ENCODE peak calls at places on chromosomes 6 and 20, in five cellular contexts. F, L, G, T and O are unnamed samples.
A peak's percentile ranks its signal among the peaks of the same experiment; 100 is the strongest.

GRCh38 chr6:157770946-157771345 is 52.1 kb upstream of the SNX9 start:
- DNase-seq in G (no peak), T (no peak), L (no peak), F (no peak), O (no peak)

GRCh38 chr6:15709665-15710269 is 46.9 kb upstream of the DTNBP1 start:
- DNase-seq in F (no peak), T (no peak), L (no peak), G (no peak), O (no peak)

GRCh38 chr6:3913077-3913957 is 64.1 kb downstream of the FAM50B start:
- DNase-seq in G (no peak), F (peak; percentile 67), T (peak; percentile 97), L (no peak), O (no peak)

GRCh38 chr6:39753745-39754084 is 28.5 kb upstream of the KIF6 start:
- DNase-seq in F (no peak), L (no peak), T (no peak), G (no peak), O (no peak)

GRCh38 chr6:44234101-44235090 is 11.0 kb downstream of the SLC29A1 start:
- DNase-seq in F (no peak), L (no peak), G (peak; percentile 94), T (peak; percentile 65), O (no peak)

GRCh38 chr6:21500314-21500713 is 93.2 kb upstream of the SOX4 start:
- DNase-seq in G (no peak), T (no peak), F (no peak), L (no peak), O (no peak)

GRCh38 chr6:75579951-75580350 is 21.7 kb upstream of the SENP6 start:
- DNase-seq in L (no peak), F (no peak), T (no peak), G (no peak), O (peak; percentile 26)

GRCh38 chr6:14429396-14429795 is 311.8 kb downstream of the CD83 start:
- DNase-seq in G (no peak), T (no peak), L (peak; percentile 77), F (no peak), O (no peak)

GRCh38 chr6:47252636-47253035 is 57.1 kb downstream of the TNFRSF21 start:
- DNase-seq in G (no peak), T (no peak), F (no peak), L (no peak), O (no peak)

GRCh38 chr20:40706977-40707582 is 18.0 kb upstream of the MAFB start:
- DNase-seq in T (no peak), L (no peak), G (no peak), F (no peak), O (no peak)

GRCh38 chr6:31826793-31827285 is 699 bp upstream of the HSPA1B start:
- DNase-seq in G (peak; percentile 92), F (peak; percentile 86), T (no peak), L (peak; percentile 98), O (no peak)

GRCh38 chr20:18001131-18001921 is 32.5 kb downstream of the MGME1 start:
- DNase-seq in L (peak; percentile 98), F (peak; percentile 50), T (peak; percentile 60), G (peak; percentile 86), O (no peak)

GRCh38 chr6:169977434-169978265 is 226.2 kb downstream of the ERMARD start:
- DNase-seq in G (peak; percentile 63), T (no peak), L (no peak), F (no peak), O (no peak)

GRCh38 chr6:52635049-52635577 is 35.8 kb upstream of the TMEM14A start:
- DNase-seq in T (no peak), L (no peak), G (no peak), F (no peak), O (no peak)

GRCh38 chr20:1457992-1458391 is 8.7 kb downstream of the NSFL1C start:
- DNase-seq in L (no peak), T (no peak), F (no peak), G (no peak), O (no peak)

GRCh38 chr20:8220716-8221115 is 88.7 kb downstream of the PLCB1 start:
- DNase-seq in L (no peak), F (no peak), G (no peak), T (no peak), O (no peak)

GRCh38 chr20:36462440-36463211 is 78.7 kb upstream of the MYL9 start:
- DNase-seq in F (no peak), T (peak; percentile 37), L (no peak), G (peak; percentile 94), O (peak; percentile 48)

GRCh38 chr20:13554706-13555105 is 84.0 kb downstream of the TASP1 start:
- DNase-seq in T (peak; percentile 5), G (no peak), F (no peak), L (no peak), O (no peak)

GRCh38 chr6:42766163-42766670 is 15.6 kb upstream of the BICRAL start:
- DNase-seq in G (no peak), F (no peak), L (no peak), T (peak; percentile 65), O (no peak)

GRCh38 chr6:111737065-111737521 is 131.4 kb upstream of the TRAF3IP2 start:
- DNase-seq in T (no peak), F (no peak), G (no peak), L (no peak), O (no peak)

GRCh38 chr6:107809966-107810365 is 14.1 kb downstream of the SCML4 start:
- DNase-seq in L (peak; percentile 62), F (no peak), G (no peak), T (no peak), O (no peak)

GRCh38 chr20:10877345-10877744 is 203.5 kb upstream of the JAG1 start:
- DNase-seq in L (no peak), T (no peak), G (peak; percentile 74), F (peak; percentile 30), O (no peak)

GRCh38 chr6:139778688-139779087 is 404.2 kb upstream of the CITED2 start:
- DNase-seq in G (no peak), T (peak; percentile 24), F (no peak), L (no peak), O (no peak)

GRCh38 chr20:43994486-43995100 is 79.9 kb downstream of the TOX2 start:
- DNase-seq in T (peak; percentile 21), F (no peak), G (no peak), L (no peak), O (no peak)

GRCh38 chr6:57313711-57314471 is 3.5 kb upstream of the PRIM2 start:
- DNase-seq in L (no peak), F (no peak), T (peak; percentile 94), G (peak; percentile 86), O (no peak)

GRCh38 chr6:36920546-36920945 is 34.0 kb upstream of the PI16 start:
- DNase-seq in L (no peak), T (no peak), G (no peak), F (no peak), O (no peak)

GRCh38 chr20:63176035-63176434 is 39.9 kb downstream of the YTHDF1 start:
- DNase-seq in G (no peak), F (no peak), T (no peak), L (no peak), O (no peak)

GRCh38 chr20:24966317-24967012 is 17.4 kb downstream of the CST7 start:
- DNase-seq in F (no peak), G (no peak), L (peak; percentile 60), T (no peak), O (no peak)
- H3K36me3 ChIP-seq in F (peaks cover 31% of the 10 kb centered on the region), G (no peaks in the 10 kb centered on the region), L (no peaks in the 10 kb centered on the region), T (peaks cover 41% of the 10 kb centered on the region), O (peaks cover 25% of the 10 kb centered on the region)

GRCh38 chr20:21105429-21106170 is 558 bp downstream of the LINC00237 start:
- DNase-seq in G (peak; percentile 70), F (no peak), L (no peak), T (no peak), O (no peak)
- H3K4me3 ChIP-seq in G (no peak overlapping the region), F (no peak overlapping the region), L (peak overlapping the region; percentile 13), T (no peak overlapping the region), O (no peak overlapping the region)

GRCh38 chr20:433300-433975 is 25.3 kb downstream of the RBCK1 start:
- DNase-seq in T (no peak), G (no peak), L (no peak), F (no peak), O (peak; percentile 71)
- H3K36me3 ChIP-seq in T (peaks cover 41% of the 10 kb centered on the region), G (peaks cover 3% of the 10 kb centered on the region), L (no peaks in the 10 kb centered on the region), F (peaks cover 10% of the 10 kb centered on the region), O (peaks cover 43% of the 10 kb centered on the region)

DNA sequence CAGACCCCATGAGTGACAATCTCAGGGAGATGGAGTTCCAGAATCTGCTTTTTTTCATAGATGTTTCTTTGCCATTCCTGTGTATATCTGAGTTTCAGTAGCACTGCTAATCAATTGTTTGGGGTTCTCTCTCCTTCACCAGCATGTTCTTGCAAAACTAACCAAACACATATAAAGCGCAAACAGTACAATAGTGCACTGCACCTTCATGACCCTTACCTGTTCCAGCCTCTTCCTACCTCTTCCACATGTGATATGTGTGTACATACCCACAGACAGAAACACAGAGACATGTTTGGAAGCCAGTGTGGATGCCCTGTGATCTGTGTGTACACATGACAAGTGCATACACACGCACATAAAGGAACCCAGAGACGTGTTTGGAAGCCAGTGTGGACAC is 1.8 kb upstream of the CEP43 start:
- DNase-seq in G (no peak), T (no peak), L (no peak), F (no peak), O (no peak)
- H3K4me3 ChIP-seq in G (no peak overlapping the region), T (peak overlapping the region; percentile 80), L (no peak overlapping the region), F (no peak overlapping the region), O (peak overlapping the region; percentile 89)

GRCh38 chr20:35025116-35025515 is 67.5 kb downstream of the TRPC4AP start:
- DNase-seq in G (no peak), F (no peak), L (no peak), T (no peak), O (no peak)

GRCh38 chr20:35034150-35034549 is 58.5 kb downstream of the TRPC4AP start:
- DNase-seq in F (no peak), G (no peak), L (no peak), T (no peak), O (no peak)

DNA sequence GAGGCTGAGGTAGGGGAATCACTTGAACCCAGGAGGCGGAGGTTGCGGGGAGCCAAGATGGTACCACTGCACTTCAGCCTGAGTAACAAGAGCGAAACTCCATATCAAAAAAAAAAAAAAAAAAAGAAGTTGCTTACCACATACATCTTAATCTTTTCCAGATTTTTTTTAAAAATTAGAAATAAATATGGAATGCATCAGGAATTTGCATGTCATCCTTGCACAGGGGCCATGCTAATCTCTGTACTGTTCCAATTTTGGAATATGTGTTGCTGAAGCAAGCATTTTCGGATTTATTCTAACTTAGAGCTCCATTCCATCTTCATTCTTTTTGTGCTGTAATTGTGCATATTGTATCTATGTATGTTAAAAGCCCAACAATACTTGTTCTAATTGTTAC is 62.5 kb downstream of the TRPC4AP start:
- DNase-seq in L (no peak), F (no peak), G (no peak), T (no peak), O (no peak)
- H3K36me3 ChIP-seq in L (no peaks in the 10 kb centered on the region), F (peaks cover 28% of the 10 kb centered on the region), G (peaks cover 7% of the 10 kb centered on the region), T (peaks cover 43% of the 10 kb centered on the region), O (peaks cover 12% of the 10 kb centered on the region)

DNA sequence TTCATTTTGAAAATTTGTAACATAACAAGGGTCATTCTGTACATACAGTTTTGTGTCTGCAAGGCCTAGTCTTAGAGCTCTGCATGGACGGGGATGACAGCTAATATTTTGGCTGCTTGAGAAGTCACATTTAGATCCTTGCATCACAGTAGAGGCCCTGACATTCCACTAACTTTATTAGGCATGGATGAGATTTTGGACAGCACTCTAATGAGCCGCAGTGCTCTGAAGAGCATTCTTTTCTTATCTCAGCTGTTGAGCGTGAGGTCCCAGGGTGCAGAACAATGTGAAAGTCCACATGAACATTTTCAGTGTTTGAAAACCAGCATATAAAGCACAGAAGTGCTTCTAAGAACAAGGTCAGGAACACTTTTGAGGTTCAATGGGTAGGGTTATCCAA is 58.9 kb downstream of the IPCEF1 start:
- DNase-seq in G (no peak), F (no peak), L (no peak), T (no peak), O (no peak)
- H3K4me3 ChIP-seq in G (no peak overlapping the region), F (no peak overlapping the region), L (no peak overlapping the region), T (no peak overlapping the region), O (no peak overlapping the region)

GRCh38 chr6:100968934-100969333 is 87.8 kb upstream of the ASCC3 start:
- DNase-seq in T (no peak), F (no peak), L (no peak), G (no peak), O (no peak)
- H3K36me3 ChIP-seq in T (no peaks in the 10 kb centered on the region), F (no peaks in the 10 kb centered on the region), L (no peaks in the 10 kb centered on the region), G (no peaks in the 10 kb centered on the region), O (no peaks in the 10 kb centered on the region)